ENCODE peak calls at places on chromosomes 3 and 15, in seven cellular contexts. O, J, E, L, G, A and I are unnamed samples.

GRCh38 chr3:164879201-164879600 is 199.1 kb downstream of the SI start:
- DNase-seq in O (no peak), J (no peak), E (no peak), L (no peak), G (no peak), A (no peak), I (no peak)

GRCh38 chr3:172201136-172201989 is 162.0 kb downstream of the FNDC3B start:
- DNase-seq in O (peak; percentile 35), J (peak; percentile 80), E (peak; percentile 69), L (no peak), G (peak; percentile 67), A (peak; percentile 37), I (no peak)

GRCh38 chr15:69666441-69666882 is 213.8 kb downstream of the RPLP1 start:
- DNase-seq in O (no peak), J (no peak), E (no peak), L (no peak), G (no peak), A (no peak), I (no peak)

GRCh38 chr3:42539871-42540714 is 37.6 kb downstream of the VIPR1 start:
- DNase-seq in O (peak; percentile 36), J (no peak), E (no peak), L (no peak), G (peak; percentile 87), A (no peak), I (peak; percentile 62)

GRCh38 chr3:155639462-155640055 is 105.3 kb downstream of the PLCH1 start:
- DNase-seq in O (no peak), J (no peak), E (no peak), L (no peak), G (no peak), A (no peak), I (no peak)

GRCh38 chr15:90030376-90030775 is 29.3 kb downstream of the ZNF710 start:
- DNase-seq in O (no peak), J (no peak), E (no peak), L (no peak), G (peak; percentile 57), A (no peak), I (no peak)

GRCh38 chr15:100043069-100043641 is 298.6 kb downstream of the ADAMTS17 start:
- DNase-seq in O (peak; percentile 53), J (no peak), E (no peak), L (no peak), G (peak; percentile 34), A (no peak), I (no peak)

GRCh38 chr3:139794469-139795265 is 116.9 kb upstream of the NMNAT3 start:
- DNase-seq in O (no peak), J (no peak), E (no peak), L (peak; percentile 64), G (no peak), A (no peak), I (no peak)

GRCh38 chr15:80662129-80662528 is 33.0 kb upstream of the ABHD17C start:
- DNase-seq in O (no peak), J (no peak), E (no peak), L (no peak), G (no peak), A (no peak), I (no peak)

GRCh38 chr3:178443634-178444033 is 92.6 kb upstream of the KCNMB2 start:
- DNase-seq in O (peak; percentile 5), J (no peak), E (no peak), L (no peak), G (no peak), A (no peak), I (no peak)

GRCh38 chr3:129228891-129229585 is 20.4 kb upstream of the COPG1 start:
- DNase-seq in O (peak; percentile 14), J (no peak), E (peak; percentile 90), L (no peak), G (no peak), A (no peak), I (no peak)

GRCh38 chr3:156812521-156813335 is 13.4 kb upstream of the LEKR1 start:
- DNase-seq in O (no peak), J (peak; percentile 82), E (no peak), L (no peak), G (peak; percentile 50), A (no peak), I (no peak)

GRCh38 chr15:62128916-62129315 is 36.2 kb downstream of the C2CD4B start:
- DNase-seq in O (no peak), J (no peak), E (no peak), L (no peak), G (no peak), A (no peak), I (no peak)

GRCh38 chr15:39456582-39457330 is 124.1 kb upstream of the THBS1 start:
- DNase-seq in O (no peak), J (no peak), E (no peak), L (no peak), G (peak; percentile 35), A (no peak), I (no peak)

GRCh38 chr15:67004142-67004541 is 61.3 kb upstream of the SMAD3 start:
- DNase-seq in O (no peak), J (no peak), E (no peak), L (peak; percentile 24), G (no peak), A (no peak), I (no peak)

GRCh38 chr3:129662230-129662629 is 55.8 kb upstream of the PLXND1 start:
- DNase-seq in O (no peak), J (no peak), E (no peak), L (no peak), G (no peak), A (no peak), I (no peak)

GRCh38 chr15:60423540-60423939 is 25.8 kb upstream of the ANXA2 start:
- DNase-seq in O (peak; percentile 92), J (no peak), E (peak; percentile 68), L (no peak), G (no peak), A (no peak), I (no peak)

GRCh38 chr3:30616347-30617027 is 10.1 kb downstream of the TGFBR2 start:
- DNase-seq in O (no peak), J (no peak), E (no peak), L (no peak), G (no peak), A (no peak), I (no peak)

GRCh38 chr3:104514776-104515175 is 851.9 kb upstream of the ALCAM start:
- DNase-seq in O (no peak), J (no peak), E (no peak), L (no peak), G (no peak), A (no peak), I (no peak)

GRCh38 chr15:68626283-68626682 is 47.5 kb downstream of the CORO2B start:
- DNase-seq in O (no peak), J (no peak), E (no peak), L (no peak), G (no peak), A (no peak), I (no peak)

GRCh38 chr3:63387568-63387967 is 109.5 kb downstream of the SYNPR start:
- DNase-seq in O (peak; percentile 56), J (no peak), E (no peak), L (no peak), G (no peak), A (no peak), I (no peak)

GRCh38 chr3:174083706-174084105 is 686.2 kb downstream of the NLGN1 start:
- DNase-seq in O (no peak), J (no peak), E (no peak), L (no peak), G (no peak), A (no peak), I (no peak)

GRCh38 chr15:38201714-38202113 is 50.9 kb upstream of the SPRED1 start:
- DNase-seq in O (no peak), J (no peak), E (no peak), L (no peak), G (no peak), A (no peak), I (no peak)

GRCh38 chr3:148955544-148956346 is 35.6 kb upstream of the GYG1 start:
- DNase-seq in O (peak; percentile 71), J (peak; percentile 60), E (peak; percentile 44), L (no peak), G (peak; percentile 76), A (no peak), I (no peak)

GRCh38 chr3:143565943-143566342 is 282.3 kb downstream of the SLC9A9 start:
- DNase-seq in O (no peak), J (no peak), E (no peak), L (no peak), G (no peak), A (no peak), I (no peak)

GRCh38 chr3:134058728-134059601 is 29.2 kb upstream of the SLCO2A1 start:
- DNase-seq in O (no peak), J (no peak), E (no peak), L (no peak), G (no peak), A (no peak), I (no peak)

GRCh38 chr3:13013151-13013561 is 60.1 kb downstream of the IQSEC1 start:
- DNase-seq in O (no peak), J (no peak), E (no peak), L (no peak), G (no peak), A (no peak), I (no peak)